ENCODE peak calls at places on chromosome X, in four cellular contexts. R, W, C and S are unnamed samples.

GRCh38 chrX:70096052-70096451 is 33.8 kb downstream of the OTUD6A start:
- DNase-seq in C (peak; percentile 8), R (no peak), W (peak; percentile 21), S (no peak)

GRCh38 chrX:253451-254297 is 27.5 kb upstream of the PLCXD1 start:
- DNase-seq in R (no peak), W (no peak), C (no peak), S (no peak)

GRCh38 chrX:31165241-31166035 is 93.6 kb upstream of the FTHL17 start:
- DNase-seq in R (no peak), W (no peak), C (peak; percentile 0), S (no peak)

GRCh38 chrX:45843518-45843917 is 642.8 kb upstream of the DIPK2B start:
- DNase-seq in C (no peak), R (no peak), W (no peak), S (no peak)

GRCh38 chrX:8237718-8238117 is 66.7 kb upstream of the VCX2 start:
- DNase-seq in W (no peak), C (peak; percentile 0), R (no peak), S (no peak)

GRCh38 chrX:106718709-106719108 is 7.8 kb upstream of the RNF128 start:
- DNase-seq in W (no peak), C (peak; percentile 78), R (no peak), S (no peak)

GRCh38 chrX:150372280-150372679 is 9.2 kb downstream of the MAMLD1 start:
- DNase-seq in C (no peak), W (no peak), R (no peak), S (no peak)

GRCh38 chrX:103685396-103685795 is 1.1 kb downstream of the MORF4L2 start:
- DNase-seq in R (peak; percentile 28), C (no peak), W (peak; percentile 23), S (no peak)

GRCh38 chrX:71178908-71179307 is 34.3 kb downstream of the NLGN3 start:
- DNase-seq in W (peak; percentile 81), R (peak; percentile 65), C (peak; percentile 54), S (peak; percentile 31)

GRCh38 chrX:72346306-72346949 is 40.7 kb upstream of the CITED1 start:
- DNase-seq in W (no peak), C (no peak), R (no peak), S (no peak)

GRCh38 chrX:74242484-74243138 is 61.4 kb upstream of the ZCCHC13 start:
- DNase-seq in W (no peak), C (peak; percentile 76), R (no peak), S (no peak)

GRCh38 chrX:53704854-53705253 is 18.3 kb upstream of the HUWE1 start:
- DNase-seq in C (no peak), W (no peak), R (no peak), S (no peak)

GRCh38 chrX:9141496-9141895 is 107.6 kb upstream of the FAM9B start:
- DNase-seq in W (no peak), R (no peak), C (no peak), S (no peak)

GRCh38 chrX:17788956-17789562 is 51.8 kb downstream of the SCML1 start:
- DNase-seq in W (no peak), C (no peak), R (peak; percentile 13), S (no peak)

GRCh38 chrX:120752431-120753128 is 122.7 kb upstream of the C1GALT1C1 start:
- DNase-seq in R (no peak), C (peak; percentile 66), W (no peak), S (no peak)

GRCh38 chrX:22634751-22635150 is 362.0 kb downstream of the CBLL2 start:
- DNase-seq in W (no peak), R (no peak), C (no peak), S (no peak)

GRCh38 chrX:109812236-109812635 is 79.2 kb upstream of the ACSL4 start:
- DNase-seq in W (peak; percentile 31), R (no peak), C (peak; percentile 86), S (no peak)

GRCh38 chrX:34901761-34902160 is 40.8 kb upstream of the FAM47B start:
- DNase-seq in C (no peak), W (no peak), R (no peak), S (no peak)

GRCh38 chrX:112846114-112846513 is 5.5 kb upstream of the AMOT start:
- DNase-seq in R (no peak), C (no peak), W (no peak), S (no peak)

GRCh38 chrX:151397741-151398070 is 700 bp downstream of the VMA21 start:
- DNase-seq in C (no peak), R (peak; percentile 33), W (peak; percentile 29), S (no peak)

GRCh38 chrX:47484885-47485284 is 1.9 kb upstream of the ZNF41 start:
- DNase-seq in W (no peak), R (no peak), C (no peak), S (no peak)

GRCh38 chrX:112808651-112809050 is 32.0 kb downstream of the AMOT start:
- DNase-seq in W (no peak), R (no peak), C (no peak), S (no peak)

GRCh38 chrX:15769300-15769954 is 20.9 kb upstream of the ZRSR2 start:
- DNase-seq in R (no peak), C (no peak), W (no peak), S (no peak)

GRCh38 chrX:114800719-114801118 is 216.7 kb downstream of the IL13RA2 start:
- DNase-seq in C (peak; percentile 15), R (no peak), W (peak; percentile 54), S (no peak)

GRCh38 chrX:85569691-85570090 is 190.2 kb upstream of the POF1B start:
- DNase-seq in W (no peak), C (no peak), R (no peak), S (no peak)

GRCh38 chrX:152895724-152896420 is 2.0 kb upstream of the ZNF185 start:
- DNase-seq in R (no peak), C (no peak), W (no peak), S (no peak)

GRCh38 chrX:119636419-119636818 is 30.2 kb upstream of the NKRF start:
- DNase-seq in R (no peak), W (no peak), C (no peak), S (peak; percentile 70)

DNA sequence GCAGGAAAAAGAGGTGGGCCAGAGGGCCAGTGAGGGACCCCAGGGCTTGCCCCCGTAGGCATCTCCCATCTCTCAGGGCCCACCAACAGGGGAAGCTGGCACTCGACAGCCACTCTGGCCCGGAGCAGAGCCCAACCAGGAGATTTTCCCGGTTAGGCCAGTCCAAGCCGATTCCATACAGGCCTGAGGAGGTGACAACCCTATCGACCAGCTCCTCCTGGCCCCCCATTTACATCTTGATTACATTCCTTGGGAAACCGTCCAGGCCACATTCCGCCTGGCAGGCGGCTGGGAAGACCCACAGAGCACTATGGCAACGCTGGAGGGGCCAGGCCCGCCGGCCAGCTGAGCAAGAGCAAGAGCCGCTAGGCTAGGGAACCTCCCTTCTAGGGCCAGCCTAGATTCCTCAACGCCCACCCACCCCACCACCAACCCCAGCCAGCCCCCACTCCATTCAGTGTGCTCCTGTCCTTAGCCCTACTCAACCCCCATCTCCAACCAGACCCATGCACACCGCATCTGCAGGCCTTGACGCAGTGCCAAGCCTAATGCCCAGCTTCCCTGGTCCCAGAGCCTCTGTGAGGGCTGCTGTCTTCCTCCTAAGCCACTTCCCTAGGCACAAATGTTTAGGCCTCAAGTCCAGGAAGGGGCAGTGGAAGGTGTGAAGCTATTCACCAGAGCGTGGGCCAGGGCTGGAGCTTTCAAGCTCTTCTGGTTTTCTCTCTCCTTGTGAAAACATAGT is 161.2 kb downstream of the EFNB1 start:
- DNase-seq in W (no peak), C (no peak), R (peak; percentile 44), S (no peak)
- TF ChIP-seq JUND in W (no peak), C (no peak), R (no peak), S (no peak)

DNA sequence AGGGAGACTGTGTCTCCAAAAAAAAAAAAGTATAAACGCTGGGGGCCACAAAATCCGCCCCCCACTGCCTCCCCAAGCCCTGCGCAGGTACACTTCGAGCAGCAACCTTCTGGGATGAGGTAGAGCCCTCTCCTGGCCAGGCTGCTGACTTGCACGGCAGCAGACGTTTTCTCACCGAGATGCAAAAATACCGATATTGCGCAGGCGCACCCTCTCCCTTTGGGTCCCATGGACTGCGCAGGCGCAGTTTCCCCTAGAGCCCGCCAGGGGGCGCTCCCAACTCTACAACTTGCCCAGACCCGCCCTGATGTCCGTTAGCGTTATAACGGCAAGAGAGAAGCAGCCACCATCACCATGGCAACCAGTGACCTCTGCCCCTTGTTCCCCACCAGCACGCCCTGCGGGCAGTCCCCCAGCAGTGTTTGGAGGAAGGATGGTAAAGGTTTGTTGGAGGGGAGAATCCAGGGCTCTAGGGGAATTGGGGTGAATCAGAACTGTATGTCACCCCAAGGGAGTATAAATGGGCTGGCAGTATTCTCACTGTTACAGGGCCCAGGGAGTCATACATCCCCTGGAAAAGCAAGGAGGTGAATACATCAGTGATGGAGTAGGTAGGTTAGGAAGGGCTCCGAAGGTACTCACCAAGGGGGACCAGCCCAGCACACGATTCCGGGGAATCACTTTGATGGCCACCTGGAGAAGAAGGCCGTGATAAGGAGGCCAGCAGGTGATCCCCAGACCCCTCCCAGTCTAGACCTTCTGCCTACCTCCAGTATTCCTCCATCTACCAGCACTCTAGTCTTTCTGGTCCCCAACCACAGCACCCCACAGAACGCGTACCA is 1.5 kb downstream of the PIM2 start:
- DNase-seq in R (peak; percentile 94), C (peak; percentile 88), W (peak; percentile 96), S (peak; percentile 88)
- H4K20me1 ChIP-seq in R (peaks cover 9% of the 10 kb centered on the region), C (no peaks in the 10 kb centered on the region), W (peaks cover 40% of the 10 kb centered on the region), S (peaks cover 5% of the 10 kb centered on the region)

GRCh38 chrX:11124094-11124493 is 13.0 kb downstream of the HCCS start:
- DNase-seq in R (no peak), C (no peak), W (no peak), S (no peak)

GRCh38 chrX:11117751-11118150 is 6.6 kb downstream of the HCCS start:
- DNase-seq in W (peak; percentile 10), R (no peak), C (no peak), S (no peak)

GRCh38 chrX:11113731-11114130 is 2.6 kb downstream of the HCCS start:
- DNase-seq in W (no peak), R (no peak), C (no peak), S (no peak)

GRCh38 chrX:11125079-11125478 is 13.9 kb downstream of the HCCS start:
- DNase-seq in R (no peak), C (no peak), W (no peak), S (no peak)

DNA sequence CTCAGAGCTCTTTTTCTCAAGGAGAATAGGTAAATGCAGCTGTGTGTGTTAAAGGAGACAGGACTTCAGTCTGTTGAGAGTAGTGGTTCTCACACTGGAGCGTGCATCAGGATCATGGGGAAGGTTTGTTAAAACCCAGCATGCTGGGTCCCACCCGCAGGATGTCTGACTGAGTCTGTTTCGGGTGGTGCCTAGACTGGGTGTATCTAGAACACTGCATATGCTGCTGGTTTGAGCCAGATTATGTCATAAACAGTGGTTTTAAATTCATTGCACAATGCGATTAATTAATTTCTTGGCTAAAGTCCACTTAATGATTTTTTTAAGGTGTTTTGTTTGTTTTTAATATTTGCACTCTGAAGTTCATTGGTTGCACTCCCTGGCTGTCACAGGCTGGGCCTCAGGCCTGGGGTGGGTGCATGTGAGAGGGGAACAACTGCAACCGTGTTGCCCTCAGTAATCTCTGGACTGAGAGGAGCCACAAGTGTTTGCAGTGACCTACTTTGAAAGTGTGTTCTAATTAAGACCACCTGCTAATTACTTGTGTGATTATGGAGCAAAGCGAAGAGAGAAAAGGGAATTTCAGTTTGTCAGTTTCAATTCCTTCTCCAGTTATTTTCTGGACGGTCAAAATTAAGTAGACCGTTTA is 8.3 kb downstream of the HCCS start:
- DNase-seq in R (no peak), W (no peak), C (no peak), S (no peak)
- TF ChIP-seq NFIC in R (no peak), W (no peak), C (no peak), S (no peak)

GRCh38 chrX:131741103-131741581 is 197.3 kb downstream of the OR13H1 start:
- DNase-seq in W (no peak), R (peak; percentile 48), C (no peak), S (peak; percentile 87)

GRCh38 chrX:131734621-131735020 is 190.7 kb downstream of the OR13H1 start:
- DNase-seq in R (no peak), W (no peak), C (no peak), S (peak; percentile 93)

GRCh38 chrX:131735127-131735526 is 191.3 kb downstream of the OR13H1 start:
- DNase-seq in W (no peak), R (no peak), C (no peak), S (no peak)

GRCh38 chrX:131739823-131740222 is 195.9 kb downstream of the OR13H1 start:
- DNase-seq in R (no peak), W (peak; percentile 7), C (peak; percentile 0), S (no peak)
- TF ChIP-seq JUND in R (no peak), W (no peak), C (no peak), S (no peak)